ENCODE peak calls at places on chromosomes 7 and 10, in ten cellular contexts. Z, S, E, X, W, R, J, F, N and B are unnamed samples. For H3K4me1, the result is how much of the 10 kb centered on the place peaks cover.

GRCh38 chr7:157437519-157438061 is 100.8 kb downstream of the DNAJB6 start:
- DNase-seq in F (no peak), S (no peak), R (no peak), J (no peak), W (no peak), Z (peak), E (no peak), N (peak), X (peak), B (no peak)

GRCh38 chr10:125768217-125768616 is 7.4 kb downstream of the MMP21 start:
- DNase-seq in Z (no peak), J (no peak), R (peak), X (no peak), W (no peak), F (no peak), E (no peak), S (no peak), N (no peak), B (no peak)

GRCh38 chr10:19532411-19532810 is 283.8 kb upstream of the PLXDC2 start:
- DNase-seq in R (no peak), J (no peak), X (no peak), E (no peak), S (no peak), N (no peak), F (no peak), Z (no peak), W (no peak), B (no peak)

GRCh38 chr10:132891313-132891712 is 51.1 kb downstream of the CFAP46 start:
- DNase-seq in E (no peak), N (peak), W (no peak), F (no peak), J (no peak), S (no peak), R (no peak), X (no peak), Z (no peak), B (no peak)

GRCh38 chr10:124671486-124672075 is 72.6 kb downstream of the FAM53B start:
- DNase-seq in X (peak), E (peak), S (no peak), Z (peak), N (no peak), W (peak), R (peak), J (peak), F (no peak), B (no peak)

GRCh38 chr7:13578294-13578693 is 411.2 kb downstream of the ETV1 start:
- DNase-seq in R (no peak), X (no peak), N (no peak), S (no peak), Z (no peak), W (no peak), E (no peak), F (no peak), J (no peak), B (no peak)

GRCh38 chr7:94344826-94345225 is 49.9 kb upstream of the COL1A2 start:
- DNase-seq in R (no peak), E (no peak), S (no peak), X (no peak), W (no peak), J (no peak), Z (no peak), N (no peak), F (no peak), B (no peak)

GRCh38 chr10:98344589-98345038 is 70.4 kb downstream of the PYROXD2 start:
- DNase-seq in F (no peak), W (no peak), E (no peak), J (peak), R (no peak), X (no peak), N (no peak), Z (peak), S (peak), B (peak)

GRCh38 chr7:17233643-17234397 is 64.6 kb upstream of the AHR start:
- DNase-seq in W (no peak), Z (no peak), J (no peak), R (no peak), S (no peak), F (peak), N (no peak), X (no peak), E (no peak), B (no peak)

GRCh38 chr10:69359089-69360025 is 57.4 kb downstream of the TACR2 start:
- DNase-seq in N (no peak), F (no peak), E (no peak), X (no peak), W (no peak), S (no peak), J (no peak), R (no peak), Z (no peak), B (no peak)
- H3K4me1 ChIP-seq in N (under half), F (under half), E (under half), X (under half), W (under half), S (half or more), J (under half), R (under half), Z (under half), B (under half)

DNA sequence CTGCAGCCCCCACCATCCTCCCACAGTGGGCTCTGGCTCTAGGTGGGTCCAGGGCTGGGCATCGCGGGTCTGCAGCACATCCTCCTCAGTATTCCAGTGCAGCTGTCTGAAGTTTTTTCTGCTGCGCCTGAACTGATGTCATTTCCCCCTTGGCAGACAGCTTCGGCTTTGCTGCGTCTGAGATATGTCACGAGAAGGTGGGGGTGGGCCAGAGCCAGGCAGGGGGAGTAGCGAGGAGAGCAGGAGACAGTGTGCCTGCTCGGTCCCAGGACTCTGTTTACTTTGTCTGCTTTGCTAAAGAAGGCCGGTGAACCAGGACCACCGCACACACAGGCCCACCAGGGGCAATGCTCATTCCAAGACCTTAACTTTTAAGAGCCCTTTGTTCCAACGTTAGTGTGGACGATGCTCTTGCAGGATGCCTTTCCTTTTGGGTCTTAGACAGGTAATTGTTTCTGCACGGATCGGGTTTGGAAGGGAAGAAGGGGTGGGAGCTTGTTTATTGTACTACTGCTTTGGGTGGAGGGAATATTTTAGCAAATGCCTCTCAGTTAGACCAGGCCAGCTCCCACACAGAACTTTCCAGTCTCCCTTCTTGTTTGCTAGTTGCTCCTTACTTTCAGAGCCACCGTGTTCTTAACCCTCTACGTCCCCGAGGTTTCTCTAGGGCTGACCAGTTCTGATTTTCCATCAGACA is 32.4 kb downstream of the WBP1L start:
- DNase-seq in S (peak), W (peak), N (no peak), Z (peak), J (peak), E (no peak), R (peak), F (no peak), X (no peak), B (peak)
- TF ChIP-seq POLR2AphosphoS5 in S (peak), W (no peak), N (no peak), Z (peak), J (peak), E (no peak), R (no peak), F (peak), X (peak), B (peak)

GRCh38 chr7:130371059-130371458 is 9.2 kb upstream of the CPA1 start:
- DNase-seq in Z (peak), X (no peak), F (no peak), W (no peak), J (no peak), E (no peak), R (no peak), N (no peak), S (peak), B (peak)
- H3K4me1 ChIP-seq in Z (under half), X (under half), F (under half), W (half or more), J (under half), E (under half), R (under half), N (under half), S (half or more), B (under half)

GRCh38 chr10:91590904-91591791 is 41.7 kb downstream of the PPP1R3C start:
- DNase-seq in J (no peak), N (no peak), X (no peak), F (no peak), E (no peak), Z (peak), W (no peak), R (peak), S (peak), B (peak)
- TF ChIP-seq POLR2AphosphoS5 in J (no peak), N (no peak), X (no peak), F (no peak), E (no peak), Z (peak), W (no peak), R (peak), S (peak), B (peak)

GRCh38 chr10:8065651-8066050 is 11.2 kb downstream of the GATA3 start:
- DNase-seq in W (no peak), S (no peak), Z (no peak), R (no peak), N (no peak), F (no peak), J (no peak), X (no peak), E (no peak), B (no peak)

GRCh38 chr10:8066146-8066545 is 11.7 kb downstream of the GATA3 start:
- DNase-seq in R (no peak), W (no peak), N (no peak), Z (no peak), J (no peak), F (no peak), E (no peak), S (no peak), X (no peak), B (no peak)

GRCh38 chr10:8063935-8064334 is 9.4 kb downstream of the GATA3 start:
- DNase-seq in Z (no peak), W (no peak), F (no peak), J (no peak), E (no peak), S (no peak), X (no peak), N (no peak), R (no peak), B (no peak)

GRCh38 chr10:8063128-8063908 is 8.8 kb downstream of the GATA3 start:
- DNase-seq in S (no peak), R (no peak), E (no peak), J (no peak), W (no peak), N (no peak), X (no peak), F (no peak), Z (no peak), B (no peak)

GRCh38 chr10:8064436-8064835 is 9.9 kb downstream of the GATA3 start:
- DNase-seq in E (no peak), Z (no peak), F (no peak), W (no peak), X (no peak), R (no peak), S (no peak), N (no peak), J (no peak), B (no peak)
- H3K4me1 ChIP-seq in E (under half), Z (under half), F (under half), W (under half), X (under half), R (under half), S (under half), N (under half), J (under half), B (under half)

GRCh38 chr10:93566435-93567276 is at the start of gene FFAR4:
- DNase-seq in R (no peak), S (peak), E (no peak), W (no peak), X (no peak), Z (peak), J (peak), N (peak), F (no peak), B (peak)
- TF ChIP-seq POLR2AphosphoS5 in R (no peak), S (no peak), E (no peak), W (no peak), X (no peak), Z (no peak), J (no peak), N (no peak), F (no peak), B (peak)

GRCh38 chr7:91045626-91046025 is 218.6 kb upstream of the FZD1 start:
- DNase-seq in J (no peak), F (no peak), N (no peak), E (no peak), Z (no peak), W (no peak), S (no peak), R (no peak), X (no peak), B (no peak)

GRCh38 chr7:91043924-91044660 is 220.1 kb upstream of the FZD1 start:
- DNase-seq in F (no peak), W (no peak), N (no peak), E (no peak), J (no peak), Z (no peak), R (no peak), X (no peak), S (no peak), B (no peak)

GRCh38 chr7:91046322-91047088 is 217.7 kb upstream of the FZD1 start:
- DNase-seq in W (no peak), R (no peak), E (no peak), X (no peak), Z (no peak), J (no peak), S (no peak), N (no peak), F (no peak), B (no peak)

GRCh38 chr7:91041901-91042457 is 222.3 kb upstream of the FZD1 start:
- DNase-seq in Z (no peak), F (no peak), W (no peak), X (no peak), N (no peak), R (no peak), E (no peak), S (no peak), J (no peak), B (no peak)

GRCh38 chr7:91043181-91043580 is 221.1 kb upstream of the FZD1 start:
- DNase-seq in R (no peak), Z (no peak), E (no peak), W (no peak), S (no peak), N (no peak), X (no peak), J (no peak), F (no peak), B (no peak)
- H3K4me1 ChIP-seq in R (under half), Z (under half), E (under half), W (under half), S (under half), N (under half), X (under half), J (under half), F (under half), B (under half)